ENCODE peak calls at places on chromosomes 11 and 22, in six cellular contexts. Y is Caco-2, V is body of pancreas, A is HCT116, F is GM12865, K is fibroblast of mammary gland. R is an unnamed sample.

GRCh38 chr11:32290783-32291182 is 144.6 kb downstream of the WT1 start:
- DNase-seq in Y (no peak), V (no peak), A (no peak), F (no peak), K (no peak), R (no peak)

GRCh38 chr11:62665075-62665629 is at the start of the genes C11orf98 and CSKMT:
- DNase-seq in Y (peak), V (peak), A (peak), F (peak), K (peak), R (peak)

GRCh38 chr11:87477321-87477720 is 439.6 kb downstream of the TMEM135 start:
- DNase-seq in Y (no peak), V (no peak), A (no peak), F (no peak), K (no peak), R (no peak)

GRCh38 chr11:134632347-134633119 is 220.5 kb upstream of the B3GAT1 start:
- DNase-seq in Y (peak), V (no peak), A (no peak), F (no peak), K (no peak), R (peak)

GRCh38 chr11:118076754-118077281 is at the start of gene TMPRSS4:
- DNase-seq in Y (peak), V (peak), A (peak), F (no peak), K (no peak), R (no peak)

GRCh38 chr11:111960916-111961315 is 23.8 kb downstream of the DIXDC1 start:
- DNase-seq in Y (no peak), V (peak), A (no peak), F (no peak), K (peak), R (no peak)

GRCh38 chr11:118857385-118857784 is 26.3 kb upstream of the CXCR5 start:
- DNase-seq in Y (no peak), V (no peak), A (no peak), F (no peak), K (no peak), R (no peak)

GRCh38 chr11:1042626-1043562 is 6.4 kb upstream of the MUC6 start:
- DNase-seq in Y (no peak), V (peak), A (no peak), F (no peak), K (no peak), R (no peak)

GRCh38 chr11:910044-910588 is 494 bp downstream of the CHID1 start:
- DNase-seq in Y (no peak), V (no peak), A (no peak), F (peak), K (no peak), R (no peak)

GRCh38 chr11:93652161-93652597 is 9.3 kb upstream of the CEP295 start:
- DNase-seq in Y (no peak), V (peak), A (no peak), F (peak), K (peak), R (no peak)

GRCh38 chr11:93655581-93656255 is 5.8 kb upstream of the CEP295 start:
- DNase-seq in Y (no peak), V (no peak), A (no peak), F (no peak), K (no peak), R (no peak)

GRCh38 chr11:10770626-10771254 is 19.7 kb downstream of the CTR9 start:
- DNase-seq in Y (peak), V (peak), A (peak), F (peak), K (peak), R (no peak)

GRCh38 chr11:19437760-19438159 is 197.0 kb upstream of the E2F8 start:
- DNase-seq in Y (no peak), V (no peak), A (no peak), F (no peak), K (peak), R (no peak)

GRCh38 chr22:20464096-20464614 is 26.5 kb upstream of the SCARF2 start:
- DNase-seq in Y (no peak), V (no peak), A (no peak), F (peak), K (no peak), R (no peak)

GRCh38 chr11:73323464-73323863 is 15.4 kb downstream of the ARHGEF17 start:
- DNase-seq in Y (no peak), V (peak), A (no peak), F (no peak), K (peak), R (no peak)

GRCh38 chr11:70854201-70854600 is 398.2 kb downstream of the SHANK2 start:
- DNase-seq in Y (no peak), V (no peak), A (no peak), F (no peak), K (no peak), R (no peak)

GRCh38 chr22:19174106-19175025 is 4.2 kb downstream of the SLC25A1 start:
- DNase-seq in Y (peak), V (peak), A (no peak), F (peak), K (peak), R (no peak)

GRCh38 chr11:9568161-9568853 is 5.2 kb upstream of the WEE1 start:
- DNase-seq in Y (no peak), V (no peak), A (no peak), F (no peak), K (peak), R (no peak)

GRCh38 chr11:124758355-124759267 is 3.5 kb downstream of the ESAM start:
- DNase-seq in Y (peak), V (peak), A (peak), F (peak), K (peak), R (peak)

GRCh38 chr11:111775024-111775710 is 9.0 kb upstream of the PPP2R1B start:
- DNase-seq in Y (no peak), V (peak), A (no peak), F (no peak), K (peak), R (no peak)

GRCh38 chr11:88035271-88035670 is 140.0 kb downstream of the RAB38 start:
- DNase-seq in Y (no peak), V (no peak), A (no peak), F (no peak), K (peak), R (no peak)

GRCh38 chr22:44807915-44808690 is 55.7 kb downstream of the ARHGAP8 start:
- DNase-seq in Y (no peak), V (no peak), A (no peak), F (no peak), K (no peak), R (no peak)
- TF ChIP-seq CTCF in Y (no peak), V (no peak), A (no peak), F (peak), K (no peak), R (peak)

GRCh38 chr22:48663297-48663696 is 1164.4 kb downstream of the BRD1 start:
- DNase-seq in Y (no peak), V (no peak), A (peak), F (peak), K (peak), R (no peak)

GRCh38 chr22:48665286-48666010 is 1162.2 kb downstream of the BRD1 start:
- DNase-seq in Y (no peak), V (no peak), A (no peak), F (no peak), K (no peak), R (no peak)

GRCh38 chr22:48666620-48667019 is 1161.1 kb downstream of the BRD1 start:
- DNase-seq in Y (no peak), V (no peak), A (no peak), F (no peak), K (no peak), R (no peak)

GRCh38 chr22:48662476-48663150 is 1165.1 kb downstream of the BRD1 start:
- DNase-seq in Y (no peak), V (no peak), A (no peak), F (no peak), K (no peak), R (no peak)

GRCh38 chr22:48664586-48664985 is 1163.1 kb downstream of the BRD1 start:
- DNase-seq in Y (no peak), V (no peak), A (no peak), F (no peak), K (no peak), R (no peak)
- TF ChIP-seq CTCF in Y (no peak), V (no peak), A (no peak), F (no peak), K (no peak), R (no peak)

GRCh38 chr11:120115272-120116000 is 22.5 kb downstream of the TRIM29 start:
- DNase-seq in Y (no peak), V (no peak), A (no peak), F (no peak), K (peak), R (no peak)
- TF ChIP-seq CTCF in Y (no peak), V (no peak), A (no peak), F (no peak), K (peak), R (no peak)

GRCh38 chr11:35464308-35464707 is 45.0 kb upstream of the SLC1A2 start:
- DNase-seq in Y (no peak), V (no peak), A (no peak), F (no peak), K (no peak), R (no peak)
- TF ChIP-seq CTCF in Y (no peak), V (no peak), A (peak), F (no peak), K (peak), R (peak)

DNA sequence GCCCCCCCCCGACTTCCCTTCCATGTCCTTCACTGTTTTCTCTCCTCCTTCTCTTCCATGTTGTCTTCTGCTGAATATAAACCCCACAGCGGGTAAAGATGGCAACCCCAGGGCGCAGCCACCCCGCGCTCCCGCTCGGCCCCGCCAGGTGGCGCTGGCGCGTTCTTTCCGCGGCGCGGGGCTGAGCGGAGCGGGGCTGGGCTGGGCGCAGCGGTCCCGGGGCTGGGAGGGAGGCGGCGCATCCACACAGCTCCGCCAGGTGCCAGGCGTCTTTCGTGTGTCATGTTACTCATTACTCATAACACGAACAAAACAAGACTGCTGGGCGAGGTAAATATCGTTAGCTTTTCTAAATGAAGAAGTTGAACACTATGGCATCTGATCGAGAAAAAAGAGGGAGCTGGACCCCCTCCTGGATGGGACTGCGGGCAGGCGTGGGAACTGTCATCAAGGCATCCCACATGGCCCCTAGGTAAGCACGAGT is 321.2 kb downstream of the NTM start:
- DNase-seq in Y (no peak), V (no peak), A (no peak), F (peak), K (peak), R (no peak)
- TF ChIP-seq CTCF in Y (no peak), V (peak), A (no peak), F (peak), K (peak), R (peak)

DNA sequence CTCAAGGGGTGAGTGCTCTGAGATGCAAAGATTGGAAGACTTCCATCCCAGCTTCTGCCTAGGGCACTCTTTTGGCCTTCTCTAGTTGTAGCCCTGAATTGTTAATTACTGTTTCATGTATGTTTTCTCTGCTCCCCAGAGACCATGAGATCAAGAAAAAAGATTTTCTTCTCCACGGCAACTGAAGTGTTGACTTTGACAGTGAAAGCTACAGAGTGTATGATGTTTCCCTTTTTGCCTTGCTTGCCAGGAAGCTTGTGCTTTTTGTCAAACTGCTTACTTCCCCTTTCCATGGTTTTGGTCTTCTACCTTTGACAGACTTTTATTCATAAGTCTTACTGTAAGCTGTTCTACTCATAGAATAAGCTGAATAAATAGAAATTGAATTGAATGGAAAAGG is 23.3 kb upstream of the EIF3D start:
- DNase-seq in Y (no peak), V (no peak), A (no peak), F (peak), K (no peak), R (no peak)
- TF ChIP-seq CTCF in Y (no peak), V (no peak), A (no peak), F (no peak), K (no peak), R (no peak)

GRCh38 chr11:128058580-128059208 is 528.7 kb downstream of the ETS1 start:
- DNase-seq in Y (no peak), V (no peak), A (no peak), F (no peak), K (no peak), R (no peak)
- TF ChIP-seq CTCF in Y (no peak), V (no peak), A (no peak), F (no peak), K (no peak), R (no peak)

DNA sequence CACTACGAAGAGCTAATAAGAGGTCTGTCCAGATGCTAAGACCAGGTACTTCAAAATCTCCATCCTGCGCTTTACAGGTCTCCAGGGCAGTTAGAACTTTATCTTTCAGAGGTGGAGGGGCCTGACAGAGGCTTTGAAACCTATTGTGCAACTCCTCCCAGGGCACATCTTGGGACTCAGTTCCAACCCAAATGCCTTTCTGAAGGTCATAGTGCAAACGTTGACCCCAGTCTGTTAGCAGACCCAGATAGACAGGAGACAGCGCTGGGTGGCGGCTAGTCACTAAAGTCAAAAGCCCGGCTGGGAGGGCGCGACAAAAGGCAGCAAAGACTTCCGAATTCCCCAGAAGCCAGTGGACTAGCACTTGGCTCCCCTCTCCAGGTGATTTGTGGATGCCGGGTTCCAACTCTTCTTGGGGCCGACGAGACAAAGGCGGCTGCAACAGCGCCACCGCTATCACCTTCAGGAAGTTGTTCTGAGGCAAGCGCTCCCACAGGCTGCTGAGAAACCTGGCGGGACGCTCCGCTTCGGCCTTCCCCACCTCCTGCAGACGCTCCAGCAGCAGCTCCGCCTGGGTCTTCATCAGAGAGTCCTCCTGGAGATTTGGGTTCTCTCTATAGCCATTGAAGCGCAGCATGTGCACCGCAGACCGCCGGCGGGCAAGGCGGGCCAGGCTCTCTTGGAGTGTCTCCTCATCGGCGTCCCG is 728 bp downstream of the FANCF start:
- DNase-seq in Y (peak), V (peak), A (peak), F (peak), K (peak), R (no peak)
- TF ChIP-seq CTCF in Y (peak), V (peak), A (no peak), F (peak), K (peak), R (peak)